ENCODE peak calls at places on chromosomes 5 and 9, in ten cellular contexts. Z is ovary; I is uterus; P is prostate gland; T is A549; E is heart right ventricle; G is PC-9; C is lung; A is lower lobe of right lung; F is CD4-positive, alpha-beta T cell. J is an unnamed sample.

GRCh38 chr5:7927466-7928375 is 58.8 kb downstream of the MTRR start:
- DNase-seq in Z (peak; percentile 67), I (no peak), P (peak; percentile 40), T (peak; percentile 45), E (peak; percentile 21), G (peak; percentile 65), C (peak; percentile 44), A (no peak), F (peak; percentile 0), J (no peak)

GRCh38 chr9:28212979-28213378 is 639.7 kb upstream of the C9orf72 start:
- DNase-seq in Z (no peak), I (no peak), P (no peak), T (peak; percentile 56), E (no peak), G (no peak), C (no peak), A (no peak), F (no peak), J (no peak)

GRCh38 chr9:83166369-83166768 is 103.4 kb upstream of the RASEF start:
- DNase-seq in Z (no peak), I (no peak), P (peak; percentile 40), T (no peak), E (no peak), G (peak; percentile 64), C (peak; percentile 69), A (peak; percentile 75), F (no peak), J (no peak)

GRCh38 chr5:3619584-3619983 is 24.0 kb downstream of the IRX1 start:
- DNase-seq in Z (no peak), I (no peak), P (no peak), T (no peak), E (no peak), G (no peak), C (no peak), A (no peak), F (no peak), J (no peak)

GRCh38 chr5:78829811-78830499 is 155.2 kb downstream of the ARSB start:
- DNase-seq in Z (peak; percentile 69), I (peak; percentile 76), P (no peak), T (no peak), E (peak; percentile 67), G (no peak), C (no peak), A (no peak), F (no peak), J (no peak)

GRCh38 chr5:43305948-43306563 is 7.2 kb downstream of the HMGCS1 start:
- DNase-seq in Z (no peak), I (no peak), P (peak; percentile 50), T (peak; percentile 74), E (no peak), G (no peak), C (no peak), A (no peak), F (no peak), J (no peak)

GRCh38 chr9:108919517-108919916 is 14.4 kb downstream of the ELP1 start:
- DNase-seq in Z (no peak), I (no peak), P (no peak), T (no peak), E (no peak), G (no peak), C (no peak), A (no peak), F (no peak), J (no peak)

GRCh38 chr9:89178162-89179120 is at the start of gene SHC3:
- DNase-seq in Z (no peak), I (no peak), P (no peak), T (no peak), E (peak; percentile 20), G (peak; percentile 37), C (no peak), A (no peak), F (no peak), J (no peak)

GRCh38 chr5:11892832-11893231 is 11.4 kb downstream of the CTNND2 start:
- DNase-seq in Z (no peak), I (no peak), P (no peak), T (no peak), E (no peak), G (no peak), C (no peak), A (no peak), F (no peak), J (no peak)

GRCh38 chr5:14595189-14595588 is 13.6 kb downstream of the OTULINL start:
- DNase-seq in Z (no peak), I (no peak), P (no peak), T (no peak), E (no peak), G (no peak), C (no peak), A (no peak), F (no peak), J (no peak)

GRCh38 chr9:69546265-69546664 is 125.9 kb downstream of the APBA1 start:
- DNase-seq in Z (no peak), I (no peak), P (no peak), T (peak; percentile 4), E (no peak), G (peak; percentile 11), C (no peak), A (no peak), F (no peak), J (no peak)

GRCh38 chr9:125648294-125648693 is 58.7 kb downstream of the MAPKAP1 start:
- DNase-seq in Z (no peak), I (no peak), P (no peak), T (no peak), E (no peak), G (no peak), C (no peak), A (no peak), F (no peak), J (no peak)
- H3K27ac ChIP-seq in Z (no peak overlapping the region), I (no peak overlapping the region), P (no peak overlapping the region), T (no peak overlapping the region), E (no peak overlapping the region), G (no peak overlapping the region), C (no peak overlapping the region), A (no peak overlapping the region), F (no peak overlapping the region), J (no peak overlapping the region)

GRCh38 chr9:94999832-95000231 is 273.3 kb downstream of the AOPEP start:
- DNase-seq in Z (no peak), I (no peak), P (no peak), T (no peak), E (no peak), G (no peak), C (no peak), A (no peak), F (no peak), J (no peak)
- H3K27ac ChIP-seq in Z (no peak overlapping the region), I (peak overlapping the region; percentile 100), P (peak overlapping the region; percentile 96), T (peak overlapping the region; percentile 44), E (no peak overlapping the region), G (no peak overlapping the region), C (peak overlapping the region; percentile 16), A (no peak overlapping the region), F (no peak overlapping the region), J (no peak overlapping the region)

DNA sequence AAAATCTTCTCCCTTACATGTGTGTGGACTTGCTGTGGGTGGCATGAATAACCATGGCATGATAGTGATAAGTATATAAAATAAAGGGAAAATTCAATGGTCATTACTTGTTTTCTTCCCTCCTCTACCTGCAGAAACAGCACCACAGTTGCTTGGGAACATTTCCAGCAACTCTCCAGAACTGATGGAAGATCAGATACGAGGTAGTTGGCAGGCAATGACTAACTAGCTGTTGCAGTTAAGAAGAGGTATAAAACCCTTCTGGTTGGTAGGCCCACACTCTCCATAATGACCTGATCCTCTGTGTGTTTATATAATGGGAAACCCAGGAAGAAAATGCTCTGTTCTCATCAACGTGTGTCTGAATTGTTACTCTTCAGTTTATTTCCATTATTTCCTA is 185.9 kb downstream of the SYK start:
- DNase-seq in Z (no peak), I (no peak), P (peak; percentile 66), T (no peak), E (no peak), G (no peak), C (no peak), A (no peak), F (no peak), J (no peak)
- H3K27ac ChIP-seq in Z (no peak overlapping the region), I (no peak overlapping the region), P (no peak overlapping the region), T (no peak overlapping the region), E (no peak overlapping the region), G (no peak overlapping the region), C (no peak overlapping the region), A (no peak overlapping the region), F (no peak overlapping the region), J (no peak overlapping the region)

DNA sequence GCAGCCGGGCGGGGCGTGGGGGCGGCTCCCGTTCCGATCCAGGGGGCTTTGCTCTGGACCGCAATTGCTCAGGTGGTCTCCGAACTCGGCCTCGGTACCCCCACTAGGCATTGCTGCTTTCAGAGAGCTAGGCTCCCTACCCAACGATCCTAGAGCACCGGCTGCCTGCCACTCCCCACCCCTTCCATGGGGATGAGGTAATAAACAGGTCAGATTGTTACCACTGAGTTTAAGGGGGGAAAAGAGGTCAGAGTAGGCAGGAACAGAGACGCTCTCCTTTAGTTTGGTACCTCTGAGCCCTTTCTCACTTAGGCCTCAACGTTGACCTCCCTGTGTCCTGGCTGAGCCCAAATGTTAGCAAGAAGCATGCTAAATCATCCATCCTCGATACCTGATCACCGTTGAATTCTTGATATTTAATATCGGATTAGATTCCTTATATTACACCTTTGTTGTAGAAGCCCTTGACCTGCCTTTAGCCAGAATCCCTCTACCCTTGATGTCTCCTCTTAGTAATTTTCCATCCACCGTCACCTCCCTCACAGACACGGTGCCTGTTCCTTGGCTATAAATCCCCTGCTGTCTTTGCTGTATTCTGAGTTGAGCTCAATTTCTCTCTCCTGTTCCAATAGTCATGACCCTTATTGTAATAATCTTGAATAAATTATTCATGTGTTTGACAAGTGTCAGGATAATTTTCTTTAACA is 588 bp upstream of the PLPP1 start:
- DNase-seq in Z (no peak), I (peak; percentile 22), P (no peak), T (peak; percentile 14), E (no peak), G (no peak), C (no peak), A (no peak), F (no peak), J (no peak)
- H3K27ac ChIP-seq in Z (peak overlapping the region; percentile 97), I (peak overlapping the region; percentile 98), P (peak overlapping the region; percentile 99), T (peak overlapping the region; percentile 88), E (peak overlapping the region; percentile 78), G (no peak overlapping the region), C (peak overlapping the region; percentile 98), A (peak overlapping the region; percentile 94), F (peak overlapping the region; percentile 85), J (peak overlapping the region; percentile 95)

DNA sequence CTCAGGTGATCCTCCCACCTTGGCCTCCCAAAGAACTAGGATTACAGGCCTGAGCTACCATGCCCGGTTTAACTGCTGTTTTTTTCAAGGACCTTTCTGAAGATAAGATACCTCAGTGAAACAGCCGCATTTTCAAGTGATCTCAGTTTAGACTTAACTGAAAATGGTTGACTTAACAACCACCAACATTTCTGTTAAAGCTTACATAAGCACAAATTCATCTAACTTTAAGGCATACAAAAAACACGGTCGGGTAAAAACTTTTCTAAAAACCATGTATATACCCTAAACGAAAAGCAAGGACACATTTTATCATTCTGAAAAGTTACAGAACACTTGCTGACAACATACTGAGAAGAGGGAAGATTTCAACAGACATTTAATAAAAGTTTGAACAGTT is 22.9 kb downstream of the UBAP2 start:
- DNase-seq in Z (no peak), I (no peak), P (no peak), T (no peak), E (no peak), G (no peak), C (no peak), A (no peak), F (no peak), J (no peak)
- H3K27ac ChIP-seq in Z (no peak overlapping the region), I (no peak overlapping the region), P (no peak overlapping the region), T (no peak overlapping the region), E (peak overlapping the region; percentile 34), G (no peak overlapping the region), C (peak overlapping the region; percentile 69), A (no peak overlapping the region), F (no peak overlapping the region), J (no peak overlapping the region)

J was measured in caudate nucleus.